ENCODE peak calls at places on chromosomes 12 and 14, in eight cellular contexts. P is endothelial cell, B is NCI-H748 treated with DMSO at 0.1 percent for 48 hours, R is retina, D is astrocyte, X is COR-L47, K is T1000, O is HT1080. W is an unnamed sample.

GRCh38 chr14:44010595-44010994 is 496.5 kb downstream of the FSCB start:
- DNase-seq in P (no peak), B (no peak), R (no peak), D (no peak), X (no peak), K (no peak), O (no peak), W (no peak)

GRCh38 chr12:116171549-116171948 is 105.9 kb downstream of the MED13L start:
- DNase-seq in P (no peak), B (no peak), R (no peak), D (peak; percentile 77), X (no peak), K (no peak), O (peak; percentile 50), W (no peak)

GRCh38 chr14:78764240-78764639 is 594.1 kb downstream of the NRXN3 start:
- DNase-seq in P (no peak), B (no peak), R (no peak), D (peak; percentile 94), X (no peak), K (no peak), O (peak; percentile 77), W (no peak)

GRCh38 chr12:123101467-123102004 is 49.4 kb downstream of the PITPNM2 start:
- DNase-seq in P (no peak), B (no peak), R (no peak), D (no peak), X (no peak), K (no peak), O (no peak), W (no peak)

GRCh38 chr14:37251778-37252177 is 54.0 kb downstream of the MIPOL1 start:
- DNase-seq in P (no peak), B (no peak), R (no peak), D (no peak), X (no peak), K (no peak), O (no peak), W (no peak)

GRCh38 chr12:123449103-123449736 is 8.7 kb upstream of the SNRNP35 start:
- DNase-seq in P (no peak), B (no peak), R (no peak), D (no peak), X (no peak), K (no peak), O (no peak), W (no peak)

GRCh38 chr12:106753526-106753925 is 21.0 kb upstream of the RIC8B start:
- DNase-seq in P (no peak), B (no peak), R (no peak), D (no peak), X (no peak), K (no peak), O (peak; percentile 18), W (no peak)

GRCh38 chr12:105281694-105282049 is 45.7 kb upstream of the APPL2 start:
- DNase-seq in P (no peak), B (no peak), R (no peak), D (no peak), X (no peak), K (no peak), O (no peak), W (no peak)

GRCh38 chr12:94701711-94702110 is 51.4 kb upstream of the TMCC3 start:
- DNase-seq in P (no peak), B (no peak), R (no peak), D (no peak), X (no peak), K (no peak), O (no peak), W (no peak)

GRCh38 chr14:22510527-22511110 is 78.4 kb downstream of the DAD1 start:
- DNase-seq in P (no peak), B (no peak), R (no peak), D (peak; percentile 86), X (no peak), K (no peak), O (peak; percentile 27), W (no peak)

GRCh38 chr12:93784339-93785086 is 107.3 kb downstream of the CRADD start:
- DNase-seq in P (no peak), B (no peak), R (peak; percentile 72), D (peak; percentile 93), X (no peak), K (no peak), O (peak; percentile 63), W (no peak)

GRCh38 chr14:60514378-60515243 is 5.7 kb downstream of the SIX6 start:
- DNase-seq in P (peak; percentile 85), B (peak; percentile 82), R (peak; percentile 97), D (peak; percentile 8), X (peak; percentile 75), K (peak; percentile 13), O (no peak), W (peak; percentile 64)

GRCh38 chr14:67389261-67389660 is 22.7 kb downstream of the PLEK2 start:
- DNase-seq in P (no peak), B (no peak), R (no peak), D (no peak), X (no peak), K (no peak), O (no peak), W (no peak)

GRCh38 chr12:58262796-58263195 is 321.4 kb downstream of the ATP23 start:
- DNase-seq in P (no peak), B (no peak), R (no peak), D (no peak), X (no peak), K (no peak), O (no peak), W (no peak)